ENCODE peak calls at places on chromosomes 6 and 20, in six cellular contexts. P, V, O, T, F and Y are unnamed samples.

GRCh38 chr20:3158968-3159431 is 665 bp downstream of the FASTKD5 start:
- DNase-seq in O (no peak), T (no peak), F (peak), V (no peak), P (peak), Y (peak)

GRCh38 chr6:13303668-13304017 is 24.7 kb downstream of the TBC1D7 start:
- DNase-seq in T (no peak), P (peak), F (peak), V (no peak), O (no peak), Y (peak)

GRCh38 chr20:37565134-37565811 is 37.6 kb upstream of the BLCAP start:
- DNase-seq in F (no peak), T (peak), V (no peak), O (no peak), P (no peak), Y (peak)

GRCh38 chr20:53785320-53785719 is 191.7 kb upstream of the ZNF217 start:
- DNase-seq in V (no peak), T (no peak), P (no peak), O (no peak), F (no peak), Y (no peak)

GRCh38 chr6:45423901-45424627 is 46.3 kb upstream of the SUPT3H start:
- DNase-seq in O (no peak), F (no peak), P (peak), T (no peak), V (no peak), Y (no peak)

GRCh38 chr6:16575655-16576054 is 185.6 kb downstream of the ATXN1 start:
- DNase-seq in O (no peak), T (no peak), F (no peak), P (no peak), V (no peak), Y (no peak)

GRCh38 chr20:41141153-41141815 is 3.9 kb downstream of the PLCG1 start:
- DNase-seq in O (no peak), V (no peak), P (peak), F (peak), T (no peak), Y (peak)

GRCh38 chr20:23417861-23418260 is 3.4 kb downstream of the NAPB start:
- DNase-seq in T (no peak), O (no peak), F (no peak), P (no peak), V (no peak), Y (no peak)

GRCh38 chr20:51631011-51631950 is 88.8 kb upstream of the NFATC2 start:
- DNase-seq in F (peak), P (peak), T (no peak), O (no peak), V (no peak), Y (peak)

GRCh38 chr6:24932832-24933231 is 2.9 kb downstream of the RIPOR2 start:
- DNase-seq in O (no peak), P (no peak), V (no peak), F (no peak), T (no peak), Y (no peak)

GRCh38 chr20:51565741-51566140 is 23.2 kb upstream of the NFATC2 start:
- DNase-seq in P (peak), V (no peak), T (no peak), O (no peak), F (peak), Y (peak)

GRCh38 chr6:3355358-3356055 is 96.8 kb downstream of the PSMG4 start:
- DNase-seq in F (no peak), P (peak), V (no peak), T (no peak), O (no peak), Y (no peak)

GRCh38 chr20:48098099-48098498 is 312.8 kb upstream of the SULF2 start:
- DNase-seq in V (no peak), O (peak), P (no peak), F (no peak), T (no peak), Y (no peak)

GRCh38 chr6:46370622-46371021 is 120.6 kb downstream of the RCAN2 start:
- DNase-seq in P (peak), O (no peak), T (no peak), V (no peak), F (no peak), Y (peak)

GRCh38 chr6:15608406-15608805 is 54.4 kb downstream of the DTNBP1 start:
- DNase-seq in T (no peak), V (no peak), P (peak), O (no peak), F (peak), Y (peak)

GRCh38 chr6:132365319-132365907 is 35.9 kb downstream of the MOXD1 start:
- DNase-seq in P (peak), T (no peak), F (no peak), V (no peak), O (peak), Y (no peak)

GRCh38 chr6:53651149-53651763 is 14.3 kb downstream of the KLHL31 start:
- DNase-seq in P (peak), V (peak), T (peak), F (peak), O (peak), Y (peak)

GRCh38 chr6:158737710-158738615 is 81.2 kb downstream of the EZR start:
- DNase-seq in O (no peak), T (no peak), V (no peak), F (peak), P (peak), Y (peak)

GRCh38 chr6:29447670-29448069 is 8.6 kb downstream of the OR10C1 start:
- DNase-seq in V (no peak), F (peak), O (no peak), T (no peak), P (peak), Y (no peak)

GRCh38 chr20:2038161-2038560 is 44.3 kb upstream of the PDYN start:
- DNase-seq in F (no peak), O (no peak), T (no peak), V (no peak), P (no peak), Y (no peak)